ENCODE peak calls at places on chromosomes 4 and X, in ten cellular contexts. One of them, this sample, is unnamed.

GRCh38 chrX:26722666-26723428 is 506.9 kb downstream of the MAGEB5 start:
- DNase-seq in NCI-H1694 treated with DMSO at 0.1 percent for 48 hours: no peak
- DNase-seq in naive B cell: no peak
- DNase-seq in ureter: no peak
- DNase-seq in EH: no peak
- DNase-seq in NCI-H1092 treated with DMSO at 0.1 percent for 48 hours: no peak
- DNase-seq in stimulated activated CD8-positive, alpha-beta memory T cell treated with anti-CD3 and anti-CD28 coated beads, Interleukin-2, amount 100 ng/mL, for 1 hour: no peak
- DNase-seq in stimulated activated CD4-positive, alpha-beta T cell treated with anti-CD3 and anti-CD28 coated beads, Interleukin-2, amount 100 ng/mL, for 48 hours: no peak
- DNase-seq in activated effector memory CD4-positive, alpha-beta T cell treated with anti-CD3 and anti-CD28 coated beads, Interleukin-2, amount 50 U/mL, for 16 hours: no peak
- DNase-seq in activated CD4-positive, alpha-beta T cell treated with anti-CD3 and anti-CD28 coated beads, Interleukin-2, amount 50 U/mL, for 1 hour: no peak
- DNase-seq in this sample: no peak

GRCh38 chr4:71266090-71266794 is 72.6 kb upstream of the SLC4A4 start:
- DNase-seq in NCI-H1694 treated with DMSO at 0.1 percent for 48 hours: no peak
- DNase-seq in naive B cell: no peak
- DNase-seq in ureter: no peak
- DNase-seq in EH: peak
- DNase-seq in NCI-H1092 treated with DMSO at 0.1 percent for 48 hours: no peak
- DNase-seq in stimulated activated CD8-positive, alpha-beta memory T cell treated with anti-CD3 and anti-CD28 coated beads, Interleukin-2, amount 100 ng/mL, for 1 hour: no peak
- DNase-seq in stimulated activated CD4-positive, alpha-beta T cell treated with anti-CD3 and anti-CD28 coated beads, Interleukin-2, amount 100 ng/mL, for 48 hours: no peak
- DNase-seq in activated effector memory CD4-positive, alpha-beta T cell treated with anti-CD3 and anti-CD28 coated beads, Interleukin-2, amount 50 U/mL, for 16 hours: no peak
- DNase-seq in activated CD4-positive, alpha-beta T cell treated with anti-CD3 and anti-CD28 coated beads, Interleukin-2, amount 50 U/mL, for 1 hour: no peak
- DNase-seq in this sample: peak

GRCh38 chr4:123401466-123402175 is 5.0 kb downstream of the SPRY1 start:
- DNase-seq in NCI-H1694 treated with DMSO at 0.1 percent for 48 hours: no peak
- DNase-seq in naive B cell: no peak
- DNase-seq in ureter: no peak
- DNase-seq in EH: no peak
- DNase-seq in NCI-H1092 treated with DMSO at 0.1 percent for 48 hours: no peak
- DNase-seq in stimulated activated CD8-positive, alpha-beta memory T cell treated with anti-CD3 and anti-CD28 coated beads, Interleukin-2, amount 100 ng/mL, for 1 hour: no peak
- DNase-seq in stimulated activated CD4-positive, alpha-beta T cell treated with anti-CD3 and anti-CD28 coated beads, Interleukin-2, amount 100 ng/mL, for 48 hours: no peak
- DNase-seq in activated effector memory CD4-positive, alpha-beta T cell treated with anti-CD3 and anti-CD28 coated beads, Interleukin-2, amount 50 U/mL, for 16 hours: no peak
- DNase-seq in activated CD4-positive, alpha-beta T cell treated with anti-CD3 and anti-CD28 coated beads, Interleukin-2, amount 50 U/mL, for 1 hour: no peak
- DNase-seq in this sample: no peak

GRCh38 chrX:116395752-116396151 is 40.7 kb upstream of the SLC6A14 start:
- DNase-seq in NCI-H1694 treated with DMSO at 0.1 percent for 48 hours: no peak
- DNase-seq in naive B cell: no peak
- DNase-seq in ureter: no peak
- DNase-seq in EH: no peak
- DNase-seq in NCI-H1092 treated with DMSO at 0.1 percent for 48 hours: no peak
- DNase-seq in stimulated activated CD8-positive, alpha-beta memory T cell treated with anti-CD3 and anti-CD28 coated beads, Interleukin-2, amount 100 ng/mL, for 1 hour: no peak
- DNase-seq in stimulated activated CD4-positive, alpha-beta T cell treated with anti-CD3 and anti-CD28 coated beads, Interleukin-2, amount 100 ng/mL, for 48 hours: no peak
- DNase-seq in activated effector memory CD4-positive, alpha-beta T cell treated with anti-CD3 and anti-CD28 coated beads, Interleukin-2, amount 50 U/mL, for 16 hours: no peak
- DNase-seq in activated CD4-positive, alpha-beta T cell treated with anti-CD3 and anti-CD28 coated beads, Interleukin-2, amount 50 U/mL, for 1 hour: no peak
- DNase-seq in this sample: no peak

GRCh38 chr4:152572417-152573086 is 36.7 kb upstream of the FBXW7 start:
- DNase-seq in NCI-H1694 treated with DMSO at 0.1 percent for 48 hours: no peak
- DNase-seq in naive B cell: no peak
- DNase-seq in ureter: no peak
- DNase-seq in EH: peak
- DNase-seq in NCI-H1092 treated with DMSO at 0.1 percent for 48 hours: no peak
- DNase-seq in stimulated activated CD8-positive, alpha-beta memory T cell treated with anti-CD3 and anti-CD28 coated beads, Interleukin-2, amount 100 ng/mL, for 1 hour: no peak
- DNase-seq in stimulated activated CD4-positive, alpha-beta T cell treated with anti-CD3 and anti-CD28 coated beads, Interleukin-2, amount 100 ng/mL, for 48 hours: no peak
- DNase-seq in activated effector memory CD4-positive, alpha-beta T cell treated with anti-CD3 and anti-CD28 coated beads, Interleukin-2, amount 50 U/mL, for 16 hours: no peak
- DNase-seq in activated CD4-positive, alpha-beta T cell treated with anti-CD3 and anti-CD28 coated beads, Interleukin-2, amount 50 U/mL, for 1 hour: no peak
- DNase-seq in this sample: no peak

GRCh38 chrX:154784149-154784985 is 20.9 kb downstream of the MPP1 start:
- DNase-seq in NCI-H1694 treated with DMSO at 0.1 percent for 48 hours: no peak
- DNase-seq in naive B cell: no peak
- DNase-seq in ureter: no peak
- DNase-seq in EH: no peak
- DNase-seq in NCI-H1092 treated with DMSO at 0.1 percent for 48 hours: no peak
- DNase-seq in stimulated activated CD8-positive, alpha-beta memory T cell treated with anti-CD3 and anti-CD28 coated beads, Interleukin-2, amount 100 ng/mL, for 1 hour: no peak
- DNase-seq in stimulated activated CD4-positive, alpha-beta T cell treated with anti-CD3 and anti-CD28 coated beads, Interleukin-2, amount 100 ng/mL, for 48 hours: no peak
- DNase-seq in activated effector memory CD4-positive, alpha-beta T cell treated with anti-CD3 and anti-CD28 coated beads, Interleukin-2, amount 50 U/mL, for 16 hours: no peak
- DNase-seq in activated CD4-positive, alpha-beta T cell treated with anti-CD3 and anti-CD28 coated beads, Interleukin-2, amount 50 U/mL, for 1 hour: no peak
- DNase-seq in this sample: no peak

GRCh38 chr4:73603854-73604584 is 16.2 kb downstream of the RASSF6 start:
- DNase-seq in NCI-H1694 treated with DMSO at 0.1 percent for 48 hours: no peak
- DNase-seq in naive B cell: no peak
- DNase-seq in ureter: no peak
- DNase-seq in EH: no peak
- DNase-seq in NCI-H1092 treated with DMSO at 0.1 percent for 48 hours: no peak
- DNase-seq in stimulated activated CD8-positive, alpha-beta memory T cell treated with anti-CD3 and anti-CD28 coated beads, Interleukin-2, amount 100 ng/mL, for 1 hour: no peak
- DNase-seq in stimulated activated CD4-positive, alpha-beta T cell treated with anti-CD3 and anti-CD28 coated beads, Interleukin-2, amount 100 ng/mL, for 48 hours: no peak
- DNase-seq in activated effector memory CD4-positive, alpha-beta T cell treated with anti-CD3 and anti-CD28 coated beads, Interleukin-2, amount 50 U/mL, for 16 hours: no peak
- DNase-seq in activated CD4-positive, alpha-beta T cell treated with anti-CD3 and anti-CD28 coated beads, Interleukin-2, amount 50 U/mL, for 1 hour: no peak
- DNase-seq in this sample: no peak

GRCh38 chrX:70132877-70133302 is 357 bp upstream of the IGBP1 start:
- DNase-seq in NCI-H1694 treated with DMSO at 0.1 percent for 48 hours: peak
- DNase-seq in naive B cell: no peak
- DNase-seq in ureter: no peak
- DNase-seq in EH: no peak
- DNase-seq in NCI-H1092 treated with DMSO at 0.1 percent for 48 hours: no peak
- DNase-seq in stimulated activated CD8-positive, alpha-beta memory T cell treated with anti-CD3 and anti-CD28 coated beads, Interleukin-2, amount 100 ng/mL, for 1 hour: no peak
- DNase-seq in stimulated activated CD4-positive, alpha-beta T cell treated with anti-CD3 and anti-CD28 coated beads, Interleukin-2, amount 100 ng/mL, for 48 hours: no peak
- DNase-seq in activated effector memory CD4-positive, alpha-beta T cell treated with anti-CD3 and anti-CD28 coated beads, Interleukin-2, amount 50 U/mL, for 16 hours: no peak
- DNase-seq in activated CD4-positive, alpha-beta T cell treated with anti-CD3 and anti-CD28 coated beads, Interleukin-2, amount 50 U/mL, for 1 hour: no peak
- DNase-seq in this sample: no peak

This sample was measured in SJCRH30.